ENCODE peak calls at places on chromosome 18, in four cellular contexts. Z, I, J and A are unnamed samples.

GRCh38 chr18:26655614-26656400 is 107.5 kb upstream of the KCTD1 start:
- DNase-seq in J (peak; percentile 55), Z (peak; percentile 56), I (no peak), A (no peak)

GRCh38 chr18:41038071-41038470 is 917.0 kb upstream of the PIK3C3 start:
- DNase-seq in J (no peak), I (no peak), Z (no peak), A (no peak)

GRCh38 chr18:70235478-70235877 is 30.0 kb upstream of the RTTN start:
- DNase-seq in I (no peak), Z (no peak), J (no peak), A (no peak)

GRCh38 chr18:29172151-29173015 is 995.5 kb upstream of the CDH2 start:
- DNase-seq in J (no peak), Z (no peak), I (no peak), A (no peak)

GRCh38 chr18:61882296-61883004 is 10.4 kb downstream of the RNF152 start:
- DNase-seq in Z (no peak), I (no peak), J (no peak), A (no peak)

GRCh38 chr18:12656671-12657047 is 1.2 kb downstream of the SPIRE1 start:
- DNase-seq in J (no peak), Z (no peak), I (no peak), A (peak; percentile 21)

GRCh38 chr18:37409870-37410269 is 155.7 kb downstream of the CELF4 start:
- DNase-seq in Z (no peak), J (no peak), I (no peak), A (no peak)

GRCh38 chr18:3869848-3870247 is 419.9 kb downstream of the TGIF1 start:
- DNase-seq in I (no peak), Z (no peak), J (peak; percentile 7), A (no peak)

GRCh38 chr18:1914489-1914888 is 656.8 kb downstream of the METTL4 start:
- DNase-seq in Z (no peak), J (peak; percentile 18), I (no peak), A (no peak)

GRCh38 chr18:49648811-49649210 is 87.0 kb downstream of the LIPG start:
- DNase-seq in J (no peak), Z (no peak), I (no peak), A (no peak)
- TF ChIP-seq CTCF in J (no peak), Z (peak; percentile 30), I (no peak), A (no peak)

DNA sequence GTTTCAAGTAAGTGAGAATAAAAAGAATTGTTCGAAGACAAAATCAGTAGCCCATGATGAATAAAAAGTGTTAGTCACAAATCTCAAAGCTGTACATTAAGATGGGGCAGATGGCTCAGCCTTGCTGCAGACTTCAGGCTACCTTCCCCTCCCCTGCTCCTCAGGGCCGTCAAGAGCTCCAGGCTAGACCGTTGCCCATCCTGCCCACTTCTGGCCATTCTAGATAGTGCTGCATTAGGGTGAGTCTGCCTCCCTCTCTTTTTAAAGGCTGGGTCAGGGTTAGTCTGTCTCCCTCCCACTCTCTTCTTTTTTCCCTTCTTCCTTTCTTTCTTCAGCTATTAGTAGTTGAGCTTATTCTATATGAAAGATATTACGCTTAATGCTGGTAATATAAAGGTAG is 86.0 kb downstream of the MAPRE2 start:
- DNase-seq in I (no peak), J (peak; percentile 13), Z (no peak), A (no peak)
- TF ChIP-seq CTCF in I (no peak), J (no peak), Z (no peak), A (no peak)

DNA sequence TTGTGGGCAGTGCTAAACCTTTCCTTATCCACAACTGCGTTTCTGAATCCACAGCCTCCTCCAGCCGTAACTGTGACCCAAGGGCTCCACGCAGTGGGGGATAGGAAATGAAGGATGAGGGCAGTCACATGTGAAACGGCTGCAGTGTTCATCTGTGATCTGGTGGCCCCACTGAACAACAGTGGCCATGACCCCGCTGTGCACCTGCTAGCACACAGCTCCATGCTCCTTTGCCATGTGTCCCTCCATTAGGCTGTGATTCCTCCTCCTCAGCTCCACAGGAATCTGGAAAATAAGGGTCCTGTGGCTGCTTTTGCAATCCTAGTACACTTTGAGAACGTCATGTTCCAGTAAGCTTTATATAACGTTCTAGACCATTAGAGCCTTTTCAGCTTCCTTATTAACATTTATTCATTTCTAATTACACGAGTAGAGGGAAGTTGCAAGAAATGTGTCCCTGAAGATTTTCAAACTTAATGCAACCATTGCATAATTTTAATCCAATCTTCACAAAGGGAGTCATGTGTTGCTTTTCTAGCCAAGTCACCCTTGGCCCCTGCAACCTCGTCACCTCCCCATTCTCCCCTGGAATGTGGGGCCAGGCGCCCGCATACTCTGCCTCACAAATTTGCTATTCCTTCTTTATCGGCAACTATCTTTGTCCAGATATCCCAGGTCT is 7.1 kb upstream of the NAPG start:
- DNase-seq in J (no peak), I (no peak), Z (peak; percentile 32), A (no peak)
- TF ChIP-seq CTCF in J (no peak), I (no peak), Z (peak; percentile 40), A (no peak)

DNA sequence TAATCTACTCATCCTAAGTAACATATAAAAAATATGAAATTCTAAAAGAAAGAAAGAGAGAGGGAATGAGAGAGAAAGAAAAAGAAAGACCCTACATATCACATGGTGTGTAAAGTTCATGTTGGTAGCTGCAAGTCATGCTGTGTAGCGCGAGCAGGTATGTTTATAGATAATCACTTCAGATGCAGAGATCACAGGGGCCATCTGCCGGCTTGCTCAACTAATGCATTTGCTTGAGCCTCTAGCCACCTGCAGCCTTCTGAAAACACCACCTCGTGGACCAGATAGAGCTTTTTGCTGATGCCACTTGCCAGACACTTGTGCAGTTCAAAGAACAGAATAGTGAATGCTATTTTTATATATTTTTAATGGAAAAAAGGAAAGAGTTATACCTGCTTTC is 37.6 kb downstream of the CDH7 start:
- DNase-seq in Z (no peak), I (no peak), J (peak; percentile 39), A (no peak)
- TF ChIP-seq CTCF in Z (no peak), I (no peak), J (no peak), A (no peak)

GRCh38 chr18:5416112-5416511 is 120.6 kb upstream of the ZBTB14 start:
- DNase-seq in Z (no peak), J (no peak), I (no peak), A (no peak)

GRCh38 chr18:5415665-5416064 is 120.1 kb upstream of the ZBTB14 start:
- DNase-seq in I (no peak), J (no peak), Z (no peak), A (no peak)

GRCh38 chr18:5415035-5415434 is 119.5 kb upstream of the ZBTB14 start:
- DNase-seq in Z (no peak), J (no peak), I (no peak), A (no peak)

GRCh38 chr18:5413447-5413846 is 117.9 kb upstream of the ZBTB14 start:
- DNase-seq in J (no peak), Z (no peak), I (no peak), A (no peak)

GRCh38 chr18:5414546-5414945 is 119.0 kb upstream of the ZBTB14 start:
- DNase-seq in Z (peak; percentile 34), I (no peak), J (no peak), A (no peak)
- TF ChIP-seq CTCF in Z (no peak), I (no peak), J (no peak), A (no peak)